ENCODE peak calls at places on chromosomes 11 and 22, in six cellular contexts. V, E, K, R, S and W are unnamed samples.

GRCh38 chr11:96137357-96137756 is 205.6 kb downstream of the MAML2 start:
- DNase-seq in V (no peak), E (no peak), K (no peak), R (no peak), S (no peak), W (no peak)

GRCh38 chr22:33314316-33314715 is 256.1 kb upstream of the SYN3 start:
- DNase-seq in V (no peak), E (no peak), K (no peak), R (no peak), S (no peak), W (no peak)

GRCh38 chr11:131656839-131657211 is 286.4 kb downstream of the NTM start:
- DNase-seq in V (no peak), E (no peak), K (no peak), R (no peak), S (peak; percentile 47), W (no peak)

GRCh38 chr11:96260526-96260925 is 82.5 kb downstream of the MAML2 start:
- DNase-seq in V (no peak), E (no peak), K (no peak), R (no peak), S (no peak), W (no peak)

GRCh38 chr11:49995559-49995958 is 13.2 kb upstream of the OR4C12 start:
- DNase-seq in V (no peak), E (peak; percentile 6), K (peak; percentile 59), R (peak; percentile 48), S (no peak), W (peak; percentile 4)

GRCh38 chr11:17578958-17579357 is 31.9 kb downstream of the OTOG start:
- DNase-seq in V (no peak), E (no peak), K (no peak), R (no peak), S (no peak), W (no peak)

GRCh38 chr11:70876685-70877084 is 375.7 kb downstream of the SHANK2 start:
- DNase-seq in V (no peak), E (no peak), K (no peak), R (no peak), S (no peak), W (no peak)

GRCh38 chr22:38303974-38304373 is 13.3 kb downstream of the CSNK1E start:
- DNase-seq in V (no peak), E (no peak), K (no peak), R (no peak), S (no peak), W (no peak)

GRCh38 chr11:90722552-90723190 is 499.8 kb upstream of the CHORDC1 start:
- DNase-seq in V (no peak), E (no peak), K (no peak), R (no peak), S (no peak), W (no peak)

GRCh38 chr22:43776081-43776670 is 35.9 kb downstream of the EFCAB6 start:
- DNase-seq in V (no peak), E (no peak), K (no peak), R (no peak), S (no peak), W (no peak)